ENCODE peak calls at places on chromosomes 1 and 21, in four cellular contexts. O is stimulated activated CD8-positive, alpha-beta memory T cell treated with anti-CD3 and anti-CD28 coated beads, Interleukin-4, amount 100 ng/mL, for 4 hours; E is CD8-positive, alpha-beta memory T cell; X is GM03348. H is an unnamed sample.

GRCh38 chr21:33075596-33076195 is 5.8 kb downstream of the OLIG1 start:
- DNase-seq in O (no peak), E (no peak), X (no peak), H (no peak)

GRCh38 chr1:155324717-155325595 is 4.3 kb downstream of the RUSC1 start:
- DNase-seq in O (no peak), E (no peak), X (peak), H (no peak)

GRCh38 chr1:85502171-85502570 is 37.2 kb upstream of the DDAH1 start:
- DNase-seq in O (no peak), E (no peak), X (peak), H (peak)

GRCh38 chr21:45982758-45983731 is 1.5 kb downstream of the COL6A1 start:
- DNase-seq in O (no peak), E (no peak), X (peak), H (no peak)

GRCh38 chr1:25748531-25749205 is 51.3 kb upstream of the SELENON start:
- DNase-seq in O (no peak), E (no peak), X (no peak), H (no peak)

GRCh38 chr1:86773331-86774288 is 69.2 kb downstream of the SH3GLB1 start:
- DNase-seq in O (no peak), E (no peak), X (no peak), H (no peak)

GRCh38 chr1:62333431-62333830 is 14.2 kb upstream of the KANK4 start:
- DNase-seq in O (no peak), E (no peak), X (no peak), H (no peak)

GRCh38 chr1:47257224-47257623 is 25.2 kb upstream of the TAL1 start:
- DNase-seq in O (no peak), E (no peak), X (no peak), H (no peak)

GRCh38 chr1:100622037-100622436 is 84.1 kb downstream of the GPR88 start:
- DNase-seq in O (no peak), E (no peak), X (peak), H (peak)

GRCh38 chr1:88088481-88088880 is 595.6 kb upstream of the PKN2 start:
- DNase-seq in O (no peak), E (no peak), X (no peak), H (no peak)

GRCh38 chr1:152654110-152654509 is 9.1 kb upstream of the LCE2D start:
- DNase-seq in O (no peak), E (peak), X (peak), H (peak)

GRCh38 chr21:42565206-42565810 is 51.7 kb downstream of the SLC37A1 start:
- DNase-seq in O (no peak), E (no peak), X (no peak), H (no peak)

H was measured in foreskin fibroblast.